ENCODE peak calls at places on chromosome 22, in five cellular contexts. One of them, this sample, is unnamed.

GRCh38 chr22:28146401-28147304 is 227.6 kb upstream of the PITPNB start:
- DNase-seq in epithelial cell of esophagus: no peak
- DNase-seq in brain microvascular endothelial cell: no peak
- DNase-seq in CD8-positive, alpha-beta T cell: no peak
- DNase-seq in fibroblast of pulmonary artery: peak
- DNase-seq in this sample: no peak

GRCh38 chr22:19478466-19479357 is at the start of gene UFD1:
- DNase-seq in epithelial cell of esophagus: peak
- DNase-seq in brain microvascular endothelial cell: peak
- DNase-seq in CD8-positive, alpha-beta T cell: peak
- DNase-seq in fibroblast of pulmonary artery: peak
- DNase-seq in this sample: no peak

GRCh38 chr22:38203855-38204497 is 2.2 kb downstream of the MAFF start:
- DNase-seq in epithelial cell of esophagus: no peak
- DNase-seq in brain microvascular endothelial cell: peak
- DNase-seq in CD8-positive, alpha-beta T cell: no peak
- DNase-seq in fibroblast of pulmonary artery: peak
- DNase-seq in this sample: no peak

GRCh38 chr22:28923826-28924732 is 40.7 kb downstream of the ZNRF3 start:
- DNase-seq in epithelial cell of esophagus: peak
- DNase-seq in brain microvascular endothelial cell: no peak
- DNase-seq in CD8-positive, alpha-beta T cell: no peak
- DNase-seq in fibroblast of pulmonary artery: no peak
- DNase-seq in this sample: no peak

GRCh38 chr22:38657248-38657909 is 941 bp downstream of the CBY1 start:
- DNase-seq in epithelial cell of esophagus: peak
- DNase-seq in brain microvascular endothelial cell: peak
- DNase-seq in CD8-positive, alpha-beta T cell: peak
- DNase-seq in fibroblast of pulmonary artery: peak
- DNase-seq in this sample: no peak

GRCh38 chr22:50621948-50622722 is 5.8 kb downstream of the ARSA start:
- DNase-seq in epithelial cell of esophagus: peak
- DNase-seq in brain microvascular endothelial cell: no peak
- DNase-seq in CD8-positive, alpha-beta T cell: peak
- DNase-seq in fibroblast of pulmonary artery: no peak
- DNase-seq in this sample: no peak

GRCh38 chr22:47157486-47158270 is 395.2 kb downstream of the TBC1D22A start:
- DNase-seq in epithelial cell of esophagus: no peak
- DNase-seq in brain microvascular endothelial cell: no peak
- DNase-seq in CD8-positive, alpha-beta T cell: no peak
- DNase-seq in fibroblast of pulmonary artery: no peak
- DNase-seq in this sample: no peak

GRCh38 chr22:49889071-49889470 is 29.2 kb downstream of the ALG12 start:
- DNase-seq in epithelial cell of esophagus: no peak
- DNase-seq in brain microvascular endothelial cell: no peak
- DNase-seq in CD8-positive, alpha-beta T cell: no peak
- DNase-seq in fibroblast of pulmonary artery: no peak
- DNase-seq in this sample: no peak

GRCh38 chr22:11616811-11617210 is 3911.2 kb upstream of the OR11H1 start:
- DNase-seq in epithelial cell of esophagus: no peak
- DNase-seq in brain microvascular endothelial cell: no peak
- DNase-seq in CD8-positive, alpha-beta T cell: no peak
- DNase-seq in fibroblast of pulmonary artery: no peak
- DNase-seq in this sample: no peak

GRCh38 chr22:20550851-20551744 is 43.7 kb downstream of the MED15 start:
- DNase-seq in epithelial cell of esophagus: peak
- DNase-seq in brain microvascular endothelial cell: peak
- DNase-seq in CD8-positive, alpha-beta T cell: peak
- DNase-seq in fibroblast of pulmonary artery: peak
- DNase-seq in this sample: no peak

GRCh38 chr22:17847360-17848078 is 73.2 kb upstream of the BID start:
- DNase-seq in epithelial cell of esophagus: peak
- DNase-seq in brain microvascular endothelial cell: no peak
- DNase-seq in CD8-positive, alpha-beta T cell: no peak
- DNase-seq in fibroblast of pulmonary artery: no peak
- DNase-seq in this sample: no peak

GRCh38 chr22:46738642-46738960 is 549 bp upstream of the CERK start:
- DNase-seq in epithelial cell of esophagus: no peak
- DNase-seq in brain microvascular endothelial cell: no peak
- DNase-seq in CD8-positive, alpha-beta T cell: no peak
- DNase-seq in fibroblast of pulmonary artery: no peak
- DNase-seq in this sample: no peak

GRCh38 chr22:19047993-19048392 is 74.2 kb downstream of the DGCR2 start:
- DNase-seq in epithelial cell of esophagus: no peak
- DNase-seq in brain microvascular endothelial cell: no peak
- DNase-seq in CD8-positive, alpha-beta T cell: no peak
- DNase-seq in fibroblast of pulmonary artery: no peak
- DNase-seq in this sample: no peak

GRCh38 chr22:38352436-38352835 is 35.2 kb upstream of the CSNK1E start:
- DNase-seq in epithelial cell of esophagus: no peak
- DNase-seq in brain microvascular endothelial cell: no peak
- DNase-seq in CD8-positive, alpha-beta T cell: no peak
- DNase-seq in fibroblast of pulmonary artery: no peak
- DNase-seq in this sample: no peak

GRCh38 chr22:43483669-43484068 is 71.9 kb downstream of the MPPED1 start:
- DNase-seq in epithelial cell of esophagus: no peak
- DNase-seq in brain microvascular endothelial cell: no peak
- DNase-seq in CD8-positive, alpha-beta T cell: no peak
- DNase-seq in fibroblast of pulmonary artery: no peak
- DNase-seq in this sample: no peak

GRCh38 chr22:43483266-43483665 is 71.5 kb downstream of the MPPED1 start:
- DNase-seq in epithelial cell of esophagus: no peak
- DNase-seq in brain microvascular endothelial cell: no peak
- DNase-seq in CD8-positive, alpha-beta T cell: no peak
- DNase-seq in fibroblast of pulmonary artery: no peak
- DNase-seq in this sample: no peak

GRCh38 chr22:43479962-43480361 is 68.1 kb downstream of the MPPED1 start:
- DNase-seq in epithelial cell of esophagus: no peak
- DNase-seq in brain microvascular endothelial cell: no peak
- DNase-seq in CD8-positive, alpha-beta T cell: no peak
- DNase-seq in fibroblast of pulmonary artery: no peak
- DNase-seq in this sample: no peak

GRCh38 chr22:43482310-43482625 is 70.5 kb downstream of the MPPED1 start:
- DNase-seq in epithelial cell of esophagus: no peak
- DNase-seq in brain microvascular endothelial cell: no peak
- DNase-seq in CD8-positive, alpha-beta T cell: no peak
- DNase-seq in fibroblast of pulmonary artery: no peak
- DNase-seq in this sample: no peak

GRCh38 chr22:43481528-43482309 is 69.9 kb downstream of the MPPED1 start:
- DNase-seq in epithelial cell of esophagus: no peak
- DNase-seq in brain microvascular endothelial cell: no peak
- DNase-seq in CD8-positive, alpha-beta T cell: peak
- DNase-seq in fibroblast of pulmonary artery: no peak
- DNase-seq in this sample: no peak
- TF ChIP-seq CTCF in epithelial cell of esophagus: peak
- TF ChIP-seq CTCF in brain microvascular endothelial cell: no peak
- TF ChIP-seq CTCF in CD8-positive, alpha-beta T cell: no peak
- TF ChIP-seq CTCF in fibroblast of pulmonary artery: no peak
- TF ChIP-seq CTCF in this sample: no peak

GRCh38 chr22:36332623-36333331 is 55.0 kb downstream of the MYH9 start:
- DNase-seq in epithelial cell of esophagus: peak
- DNase-seq in brain microvascular endothelial cell: peak
- DNase-seq in CD8-positive, alpha-beta T cell: no peak
- DNase-seq in fibroblast of pulmonary artery: peak
- DNase-seq in this sample: no peak
- H3K4me3 ChIP-seq in epithelial cell of esophagus: no peak
- H3K4me3 ChIP-seq in brain microvascular endothelial cell: no peak
- H3K4me3 ChIP-seq in CD8-positive, alpha-beta T cell: peak
- H3K4me3 ChIP-seq in fibroblast of pulmonary artery: no peak
- H3K4me3 ChIP-seq in this sample: no peak

DNA sequence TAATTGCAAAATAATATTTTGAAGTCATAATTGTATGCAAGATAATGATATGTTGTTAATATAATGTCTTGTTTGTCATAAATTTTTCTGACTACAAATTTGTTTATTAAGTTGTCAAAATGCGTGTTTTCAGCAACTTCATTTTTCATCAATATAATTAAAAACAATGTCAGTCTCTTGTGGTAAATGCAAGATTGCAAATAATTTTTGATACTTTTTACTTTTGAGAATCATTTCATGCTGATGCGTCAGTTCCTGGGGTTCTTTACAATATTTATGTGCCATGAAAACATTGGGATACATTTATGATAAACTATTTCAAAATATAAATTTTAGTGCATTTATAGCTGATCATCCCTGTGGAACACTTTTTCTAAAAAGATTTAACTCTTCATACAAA is 1504.8 kb downstream of the BRD1 start:
- DNase-seq in epithelial cell of esophagus: no peak
- DNase-seq in brain microvascular endothelial cell: no peak
- DNase-seq in CD8-positive, alpha-beta T cell: no peak
- DNase-seq in fibroblast of pulmonary artery: no peak
- DNase-seq in this sample: no peak
- TF ChIP-seq CTCF in epithelial cell of esophagus: no peak
- TF ChIP-seq CTCF in brain microvascular endothelial cell: no peak
- TF ChIP-seq CTCF in CD8-positive, alpha-beta T cell: no peak
- TF ChIP-seq CTCF in fibroblast of pulmonary artery: no peak
- TF ChIP-seq CTCF in this sample: no peak

GRCh38 chr22:24989135-24989534 is 36.6 kb downstream of the KIAA1671 start:
- DNase-seq in epithelial cell of esophagus: no peak
- DNase-seq in brain microvascular endothelial cell: no peak
- DNase-seq in CD8-positive, alpha-beta T cell: no peak
- DNase-seq in fibroblast of pulmonary artery: no peak
- DNase-seq in this sample: no peak

GRCh38 chr22:24986816-24987215 is 34.3 kb downstream of the KIAA1671 start:
- DNase-seq in epithelial cell of esophagus: no peak
- DNase-seq in brain microvascular endothelial cell: no peak
- DNase-seq in CD8-positive, alpha-beta T cell: no peak
- DNase-seq in fibroblast of pulmonary artery: no peak
- DNase-seq in this sample: no peak

GRCh38 chr22:24992946-24993345 is 40.4 kb downstream of the KIAA1671 start:
- DNase-seq in epithelial cell of esophagus: no peak
- DNase-seq in brain microvascular endothelial cell: no peak
- DNase-seq in CD8-positive, alpha-beta T cell: no peak
- DNase-seq in fibroblast of pulmonary artery: no peak
- DNase-seq in this sample: no peak

GRCh38 chr22:24990344-24990905 is 37.9 kb downstream of the KIAA1671 start:
- DNase-seq in epithelial cell of esophagus: no peak
- DNase-seq in brain microvascular endothelial cell: no peak
- DNase-seq in CD8-positive, alpha-beta T cell: no peak
- DNase-seq in fibroblast of pulmonary artery: no peak
- DNase-seq in this sample: no peak

DNA sequence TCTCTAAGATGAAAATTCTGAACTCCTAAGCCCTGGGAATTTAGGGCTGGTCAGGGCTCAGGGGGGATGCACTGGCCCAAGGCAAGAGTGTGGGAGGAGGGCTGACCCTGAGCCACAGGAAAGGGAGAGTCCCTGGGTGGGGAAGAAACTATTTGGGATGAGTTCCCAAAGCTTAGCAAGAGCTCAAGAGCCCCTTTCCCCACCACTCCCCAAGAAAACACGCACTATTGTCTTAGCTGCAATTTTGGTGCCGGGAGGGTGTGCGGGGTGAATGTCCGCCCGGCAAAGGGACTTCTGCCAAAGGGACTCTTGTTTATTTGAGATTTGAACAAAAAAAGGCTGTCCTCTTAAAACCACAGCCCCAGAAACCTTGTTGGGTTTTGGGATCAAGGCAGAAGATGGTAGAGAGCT is 37.0 kb downstream of the KIAA1671 start:
- DNase-seq in epithelial cell of esophagus: no peak
- DNase-seq in brain microvascular endothelial cell: no peak
- DNase-seq in CD8-positive, alpha-beta T cell: no peak
- DNase-seq in fibroblast of pulmonary artery: peak
- DNase-seq in this sample: no peak
- H3K4me3 ChIP-seq in epithelial cell of esophagus: no peak
- H3K4me3 ChIP-seq in brain microvascular endothelial cell: no peak
- H3K4me3 ChIP-seq in CD8-positive, alpha-beta T cell: no peak
- H3K4me3 ChIP-seq in fibroblast of pulmonary artery: no peak
- H3K4me3 ChIP-seq in this sample: no peak

GRCh38 chr22:33272866-33273265 is 214.7 kb upstream of the SYN3 start:
- DNase-seq in epithelial cell of esophagus: no peak
- DNase-seq in brain microvascular endothelial cell: no peak
- DNase-seq in CD8-positive, alpha-beta T cell: no peak
- DNase-seq in fibroblast of pulmonary artery: no peak
- DNase-seq in this sample: no peak

GRCh38 chr22:33270596-33270995 is 212.4 kb upstream of the SYN3 start:
- DNase-seq in epithelial cell of esophagus: no peak
- DNase-seq in brain microvascular endothelial cell: no peak
- DNase-seq in CD8-positive, alpha-beta T cell: no peak
- DNase-seq in fibroblast of pulmonary artery: no peak
- DNase-seq in this sample: no peak

GRCh38 chr22:33272180-33272579 is 214.0 kb upstream of the SYN3 start:
- DNase-seq in epithelial cell of esophagus: no peak
- DNase-seq in brain microvascular endothelial cell: no peak
- DNase-seq in CD8-positive, alpha-beta T cell: no peak
- DNase-seq in fibroblast of pulmonary artery: no peak
- DNase-seq in this sample: no peak

GRCh38 chr22:33274214-33274828 is 216.1 kb upstream of the SYN3 start:
- DNase-seq in epithelial cell of esophagus: no peak
- DNase-seq in brain microvascular endothelial cell: no peak
- DNase-seq in CD8-positive, alpha-beta T cell: no peak
- DNase-seq in fibroblast of pulmonary artery: peak
- DNase-seq in this sample: no peak

DNA sequence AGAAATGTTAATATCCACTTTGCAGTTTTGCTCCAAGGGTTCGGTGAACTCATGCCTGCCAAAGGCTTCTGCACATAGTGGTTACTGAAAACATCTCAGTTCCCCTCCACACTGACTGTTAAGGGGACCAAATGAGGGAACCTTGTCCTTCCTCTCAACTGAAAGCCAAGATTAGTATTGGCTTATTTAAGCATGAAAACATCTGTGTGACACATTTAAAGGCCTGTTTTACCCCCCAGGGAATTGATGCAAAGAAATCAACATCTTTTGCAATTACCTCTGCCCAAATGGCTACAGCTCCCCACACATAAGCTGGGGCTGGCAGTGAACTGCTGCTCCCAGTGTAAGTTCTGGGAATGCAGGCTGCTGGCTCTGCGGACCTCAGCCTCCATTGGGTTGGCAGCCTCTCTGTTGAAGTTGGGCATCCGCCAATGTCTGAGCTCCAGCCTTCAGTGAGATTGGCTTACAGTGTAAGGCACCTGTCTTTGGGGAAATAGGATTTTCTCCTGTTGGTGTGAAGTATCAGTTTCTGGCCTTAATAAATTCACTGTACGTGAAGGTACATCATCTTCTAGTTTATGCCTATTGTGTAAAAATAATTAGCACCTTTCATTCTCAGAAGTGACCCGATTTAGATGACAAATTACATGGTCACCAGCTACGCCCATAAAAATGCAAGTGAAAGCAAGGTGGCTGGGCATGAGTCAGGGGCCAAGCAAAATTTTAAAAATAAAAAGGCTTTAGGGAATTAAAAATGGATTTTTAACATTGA is 213.4 kb upstream of the SYN3 start:
- DNase-seq in epithelial cell of esophagus: no peak
- DNase-seq in brain microvascular endothelial cell: peak
- DNase-seq in CD8-positive, alpha-beta T cell: no peak
- DNase-seq in fibroblast of pulmonary artery: peak
- DNase-seq in this sample: no peak
- TF ChIP-seq CTCF in epithelial cell of esophagus: no peak
- TF ChIP-seq CTCF in brain microvascular endothelial cell: no peak
- TF ChIP-seq CTCF in CD8-positive, alpha-beta T cell: no peak
- TF ChIP-seq CTCF in fibroblast of pulmonary artery: no peak
- TF ChIP-seq CTCF in this sample: no peak

GRCh38 chr22:40044102-40044869 is 49.5 kb downstream of the FAM83F start:
- DNase-seq in epithelial cell of esophagus: peak
- DNase-seq in brain microvascular endothelial cell: peak
- DNase-seq in CD8-positive, alpha-beta T cell: peak
- DNase-seq in fibroblast of pulmonary artery: peak
- DNase-seq in this sample: peak
- H3K4me3 ChIP-seq in epithelial cell of esophagus: peak
- H3K4me3 ChIP-seq in brain microvascular endothelial cell: peak
- H3K4me3 ChIP-seq in CD8-positive, alpha-beta T cell: peak
- H3K4me3 ChIP-seq in fibroblast of pulmonary artery: peak
- H3K4me3 ChIP-seq in this sample: peak

GRCh38 chr22:33780761-33781160 is 139.5 kb downstream of the LARGE1 start:
- DNase-seq in epithelial cell of esophagus: no peak
- DNase-seq in brain microvascular endothelial cell: no peak
- DNase-seq in CD8-positive, alpha-beta T cell: no peak
- DNase-seq in fibroblast of pulmonary artery: no peak
- DNase-seq in this sample: no peak
- TF ChIP-seq CTCF in epithelial cell of esophagus: no peak
- TF ChIP-seq CTCF in brain microvascular endothelial cell: no peak
- TF ChIP-seq CTCF in CD8-positive, alpha-beta T cell: no peak
- TF ChIP-seq CTCF in fibroblast of pulmonary artery: no peak
- TF ChIP-seq CTCF in this sample: no peak

This sample was measured in AG04449.